ENCODE peak calls at places on chromosomes 6 and 20, in nine cellular contexts. W, X, M, D, E, C, O, L and N are unnamed samples.

GRCh38 chr6:90885611-90886056 is 298.8 kb upstream of the MAP3K7 start:
- DNase-seq in W (no peak), X (no peak), M (no peak), D (no peak), E (no peak), C (no peak), O (no peak), L (no peak), N (no peak)

GRCh38 chr6:71333700-71334099 is 45.1 kb downstream of the OGFRL1 start:
- DNase-seq in W (peak), X (no peak), M (no peak), D (no peak), E (no peak), C (no peak), O (no peak), L (no peak), N (peak)

GRCh38 chr20:3987296-3987695 is 28.1 kb downstream of the RNF24 start:
- DNase-seq in W (no peak), X (no peak), M (no peak), D (no peak), E (no peak), C (no peak), O (no peak), L (no peak), N (no peak)

GRCh38 chr20:36606171-36607116 is 865 bp downstream of the RAB5IF start:
- DNase-seq in W (no peak), X (no peak), M (no peak), D (no peak), E (no peak), C (peak), O (peak), L (peak), N (no peak)

GRCh38 chr6:169854083-169854725 is 102.8 kb downstream of the ERMARD start:
- DNase-seq in W (no peak), X (no peak), M (no peak), D (peak), E (no peak), C (no peak), O (no peak), L (peak), N (no peak)

GRCh38 chr6:149508485-149508884 is 23.7 kb upstream of the ZC3H12D start:
- DNase-seq in W (no peak), X (no peak), M (no peak), D (no peak), E (peak), C (no peak), O (no peak), L (no peak), N (no peak)

GRCh38 chr6:107230448-107230847 is 115.1 kb upstream of the BEND3 start:
- DNase-seq in W (no peak), X (no peak), M (no peak), D (no peak), E (no peak), C (no peak), O (no peak), L (no peak), N (no peak)

GRCh38 chr20:39775110-39775509 is 813.0 kb downstream of the DHX35 start:
- DNase-seq in W (no peak), X (no peak), M (peak), D (peak), E (no peak), C (no peak), O (no peak), L (no peak), N (peak)

GRCh38 chr6:7392402-7392801 is 2.8 kb downstream of the RIOK1 start:
- DNase-seq in W (no peak), X (no peak), M (no peak), D (no peak), E (no peak), C (no peak), O (no peak), L (no peak), N (no peak)

GRCh38 chr6:35247642-35248231 is 11.8 kb upstream of the ZNF76 start:
- DNase-seq in W (no peak), X (no peak), M (no peak), D (no peak), E (no peak), C (no peak), O (no peak), L (no peak), N (no peak)

GRCh38 chr6:131135244-131136020 is at the start of gene AKAP7:
- DNase-seq in W (peak), X (peak), M (peak), D (peak), E (peak), C (peak), O (peak), L (peak), N (no peak)

GRCh38 chr20:59405226-59405815 is 104.9 kb downstream of the EDN3 start:
- DNase-seq in W (no peak), X (no peak), M (no peak), D (no peak), E (no peak), C (no peak), O (peak), L (no peak), N (no peak)

GRCh38 chr6:166005846-166006592 is 161.6 kb downstream of the TBXT start:
- DNase-seq in W (peak), X (peak), M (no peak), D (peak), E (no peak), C (peak), O (no peak), L (no peak), N (no peak)

GRCh38 chr20:25858495-25859425 is 162.1 kb upstream of the ZNF337 start:
- DNase-seq in W (no peak), X (no peak), M (peak), D (peak), E (no peak), C (no peak), O (no peak), L (no peak), N (no peak)

GRCh38 chr6:25623874-25624273 is 28.1 kb upstream of the SCGN start:
- DNase-seq in W (no peak), X (no peak), M (no peak), D (no peak), E (no peak), C (no peak), O (no peak), L (no peak), N (no peak)

GRCh38 chr20:24622856-24623255 is 153.4 kb downstream of the SYNDIG1 start:
- DNase-seq in W (no peak), X (no peak), M (no peak), D (no peak), E (no peak), C (no peak), O (no peak), L (no peak), N (no peak)

GRCh38 chr6:149909701-149910470 is 12.0 kb upstream of the RAET1E start:
- DNase-seq in W (no peak), X (no peak), M (peak), D (no peak), E (no peak), C (no peak), O (no peak), L (peak), N (no peak)

GRCh38 chr6:106883808-106884262 is 90.7 kb downstream of the CD24 start:
- DNase-seq in W (no peak), X (no peak), M (no peak), D (no peak), E (no peak), C (no peak), O (peak), L (no peak), N (no peak)

GRCh38 chr6:78910611-78911134 is 43.3 kb downstream of the IRAK1BP1 start:
- DNase-seq in W (no peak), X (no peak), M (peak), D (peak), E (no peak), C (peak), O (peak), L (peak), N (no peak)

GRCh38 chr6:150676339-150676738 is 76.7 kb downstream of the PLEKHG1 start:
- DNase-seq in W (no peak), X (no peak), M (no peak), D (no peak), E (no peak), C (no peak), O (no peak), L (no peak), N (no peak)

GRCh38 chr6:43490523-43490939 is 13.2 kb downstream of the TJAP1 start:
- DNase-seq in W (no peak), X (no peak), M (no peak), D (peak), E (no peak), C (no peak), O (no peak), L (no peak), N (no peak)

GRCh38 chr6:136323431-136324112 is 33.9 kb upstream of the BCLAF1 start:
- DNase-seq in W (no peak), X (no peak), M (no peak), D (no peak), E (no peak), C (no peak), O (no peak), L (no peak), N (no peak)

GRCh38 chr6:32853541-32854375 is at the start of the genes PSMB9 and TAP1:
- DNase-seq in W (peak), X (peak), M (peak), D (peak), E (peak), C (peak), O (peak), L (peak), N (peak)

GRCh38 chr6:62492192-62492822 is 206.3 kb upstream of the KHDRBS2 start:
- DNase-seq in W (no peak), X (no peak), M (peak), D (no peak), E (no peak), C (no peak), O (no peak), L (no peak), N (no peak)

GRCh38 chr6:158437571-158437970 is 122.3 kb upstream of the TMEM181 start:
- DNase-seq in W (no peak), X (no peak), M (no peak), D (no peak), E (no peak), C (no peak), O (no peak), L (no peak), N (no peak)

GRCh38 chr6:47970826-47971225 is 140.2 kb downstream of the PTCHD4 start:
- DNase-seq in W (no peak), X (no peak), M (no peak), D (no peak), E (no peak), C (no peak), O (no peak), L (no peak), N (no peak)

GRCh38 chr20:21705466-21706344 is at the start of gene PAX1:
- DNase-seq in W (no peak), X (no peak), M (no peak), D (no peak), E (no peak), C (no peak), O (peak), L (no peak), N (no peak)

GRCh38 chr6:43493833-43494232 is 16.3 kb downstream of the LRRC73 start:
- DNase-seq in W (no peak), X (no peak), M (no peak), D (no peak), E (no peak), C (no peak), O (no peak), L (no peak), N (no peak)

GRCh38 chr20:63233061-63233344 is 2.7 kb upstream of the BIRC7 start:
- DNase-seq in W (no peak), X (no peak), M (no peak), D (no peak), E (no peak), C (no peak), O (no peak), L (no peak), N (no peak)
- H3K27ac ChIP-seq in W (peak), X (no peak), M (no peak), D (no peak), E (no peak), C (no peak), O (no peak), L (no peak), N (no peak)

DNA sequence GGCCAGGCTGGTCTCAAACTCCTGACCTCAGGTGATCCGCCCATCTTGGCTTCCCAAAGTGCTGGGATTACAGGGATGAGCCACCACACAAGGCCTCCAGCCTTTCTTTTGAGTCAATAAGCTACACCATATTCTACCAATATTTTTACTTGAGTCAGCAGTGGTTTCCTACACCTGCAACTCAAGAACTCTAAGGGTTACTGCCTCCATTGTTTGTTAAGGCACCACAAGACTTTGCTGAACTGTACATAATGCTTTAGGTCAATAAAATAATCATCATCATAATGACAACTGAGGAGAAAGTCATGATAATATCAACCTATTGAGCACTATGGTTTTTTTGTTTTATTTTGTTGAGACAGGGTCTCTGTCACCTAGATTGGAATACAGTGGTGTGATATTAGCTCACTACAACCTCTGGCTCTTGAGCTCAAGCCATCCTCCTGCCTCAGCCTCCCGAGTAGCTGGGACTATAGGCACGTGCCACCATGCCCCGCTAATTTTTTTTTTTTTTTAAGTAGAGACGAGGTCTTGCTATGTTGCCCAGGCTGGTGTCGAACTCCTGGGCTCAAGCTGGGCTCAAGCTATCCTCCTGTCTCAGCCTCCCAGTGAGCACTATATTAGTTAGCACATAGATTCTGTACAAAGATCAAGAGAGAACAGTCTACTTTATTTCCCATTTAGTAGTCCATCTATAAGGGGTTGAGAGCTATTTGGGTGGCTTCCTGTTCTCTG is 34.9 kb upstream of the ZMYND8 start:
- DNase-seq in W (no peak), X (no peak), M (no peak), D (no peak), E (no peak), C (no peak), O (no peak), L (no peak), N (no peak)
- H3K27ac ChIP-seq in W (peak), X (no peak), M (no peak), D (no peak), E (no peak), C (no peak), O (no peak), L (no peak), N (peak)

DNA sequence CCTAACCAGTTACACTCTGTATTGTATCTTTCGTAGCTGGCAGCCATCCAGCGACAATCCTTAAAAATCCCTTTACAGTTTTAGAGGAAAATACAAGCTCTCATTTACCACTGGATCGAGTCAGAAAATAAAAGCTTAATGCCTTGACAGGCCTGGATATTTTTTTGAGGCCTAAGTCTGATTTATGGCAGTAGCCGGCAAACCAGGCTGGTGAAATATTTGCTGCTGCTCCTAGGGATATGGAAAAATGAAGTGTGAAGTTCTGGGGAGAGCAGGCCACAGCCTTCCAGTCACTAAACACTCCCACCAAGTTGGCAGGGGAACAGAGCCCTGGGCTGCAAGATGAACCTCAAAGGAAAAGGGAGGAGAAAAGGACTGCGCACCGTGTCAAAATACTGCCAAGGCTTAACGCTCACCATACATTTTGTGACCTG is 213.0 kb upstream of the SUPT3H start:
- DNase-seq in W (no peak), X (no peak), M (no peak), D (peak), E (no peak), C (no peak), O (no peak), L (no peak), N (no peak)
- H3K27ac ChIP-seq in W (peak), X (no peak), M (peak), D (no peak), E (no peak), C (peak), O (no peak), L (no peak), N (peak)

GRCh38 chr6:11580686-11581085 is 43.1 kb downstream of the TMEM170B start:
- DNase-seq in W (no peak), X (no peak), M (no peak), D (no peak), E (no peak), C (no peak), O (no peak), L (no peak), N (no peak)
- H3K27ac ChIP-seq in W (no peak), X (no peak), M (no peak), D (no peak), E (no peak), C (no peak), O (no peak), L (no peak), N (no peak)